ENCODE peak calls at places on chromosome 20, in six cellular contexts. S, L, K, O, A and Q are unnamed samples.

GRCh38 chr20:23190557-23190956 is 104.4 kb upstream of the CD93 start:
- DNase-seq in O (no peak), S (no peak), K (no peak), A (no peak), L (peak; percentile 26), Q (no peak)

GRCh38 chr20:37128803-37129202 is 33.0 kb upstream of the RBL1 start:
- DNase-seq in S (no peak), O (no peak), K (no peak), L (no peak), A (no peak), Q (no peak)

GRCh38 chr20:41408986-41409385 is 42.4 kb upstream of the EMILIN3 start:
- DNase-seq in A (no peak), S (peak; percentile 78), K (peak; percentile 52), L (no peak), O (peak; percentile 82), Q (no peak)

GRCh38 chr20:59576216-59576953 is 28.0 kb upstream of the PHACTR3 start:
- DNase-seq in S (peak; percentile 16), O (no peak), K (no peak), L (no peak), A (no peak), Q (no peak)

GRCh38 chr20:58428364-58428763 is 39.3 kb downstream of the VAPB start:
- DNase-seq in S (no peak), O (no peak), A (no peak), L (no peak), K (no peak), Q (no peak)

GRCh38 chr20:11972478-11972877 is 54.8 kb downstream of the BTBD3 start:
- DNase-seq in S (no peak), O (no peak), A (no peak), K (no peak), L (no peak), Q (no peak)

GRCh38 chr20:51365670-51366069 is 176.8 kb downstream of the NFATC2 start:
- DNase-seq in K (no peak), L (peak; percentile 97), S (no peak), A (no peak), O (no peak), Q (no peak)

GRCh38 chr20:19735446-19735845 is 22.6 kb upstream of the RIN2 start:
- DNase-seq in O (peak; percentile 87), L (peak; percentile 81), S (peak; percentile 45), A (peak; percentile 64), K (peak; percentile 80), Q (peak; percentile 58)

GRCh38 chr20:32534661-32535240 is 50.4 kb downstream of the NOL4L start:
- DNase-seq in K (no peak), A (no peak), L (no peak), O (no peak), S (no peak), Q (no peak)

GRCh38 chr20:62367483-62368302 is 581 bp upstream of the LAMA5 start:
- DNase-seq in A (no peak), O (peak; percentile 79), L (no peak), K (peak; percentile 67), S (peak; percentile 68), Q (no peak)

GRCh38 chr20:7291319-7291943 is 523.9 kb downstream of the BMP2 start:
- DNase-seq in A (no peak), O (no peak), L (no peak), K (no peak), S (no peak), Q (no peak)

GRCh38 chr20:47356526-47357295 is at the start of gene ZMYND8:
- DNase-seq in A (peak; percentile 97), L (peak; percentile 82), K (peak; percentile 86), O (peak; percentile 91), S (peak; percentile 87), Q (peak; percentile 83)
- H3K4me1 ChIP-seq in A (peaks cover 100% of the 10 kb centered on the region), L (peaks cover 95% of the 10 kb centered on the region), K (peaks cover 99% of the 10 kb centered on the region), O (peaks cover 93% of the 10 kb centered on the region), S (peaks cover 89% of the 10 kb centered on the region), Q (peaks cover 93% of the 10 kb centered on the region)

DNA sequence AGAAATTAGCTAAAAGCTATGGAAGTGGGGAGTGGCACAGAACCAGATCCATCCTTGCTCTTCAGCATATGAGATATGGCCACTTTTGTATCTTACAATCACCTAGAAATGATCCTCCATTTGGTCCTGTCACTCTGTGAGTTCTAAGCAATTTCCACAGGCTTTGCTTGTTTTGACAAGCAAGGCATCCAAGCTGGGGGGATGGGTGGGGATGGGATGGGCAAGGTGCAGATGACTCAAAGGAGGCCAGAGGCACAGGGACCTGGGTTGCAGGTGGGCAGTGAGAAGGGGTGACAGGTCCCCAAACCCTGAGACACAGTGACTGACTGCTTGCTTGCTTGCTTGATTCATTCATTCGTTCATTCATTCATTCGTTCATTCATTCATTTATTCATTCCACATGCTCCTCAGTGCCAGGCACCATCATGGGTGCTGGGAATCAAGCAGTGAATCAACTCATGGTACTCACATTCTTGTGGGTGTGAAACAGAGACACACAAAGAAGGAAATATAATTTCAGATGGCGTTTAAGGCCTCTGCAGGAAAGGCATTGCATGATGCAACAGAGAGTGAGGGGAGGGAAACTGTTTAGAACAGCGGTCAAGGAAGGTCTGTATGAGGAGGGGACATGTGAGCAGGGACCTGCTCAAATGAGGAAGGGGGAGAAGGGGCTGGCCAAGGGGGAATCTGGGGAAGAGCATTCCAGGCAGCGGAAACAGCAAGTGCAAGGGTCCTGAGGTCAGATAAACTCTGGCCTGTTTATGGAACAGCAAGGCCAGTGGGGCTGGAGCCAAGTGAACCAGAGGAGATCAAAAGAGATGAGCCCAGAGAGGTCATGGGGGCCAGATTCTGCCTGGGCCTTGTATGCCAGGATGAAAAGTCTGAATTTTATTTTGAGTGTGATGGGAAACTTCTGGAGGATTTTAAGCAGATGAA is 3.4 kb downstream of the KCNB1 start:
- DNase-seq in A (no peak), S (no peak), O (no peak), K (no peak), L (no peak), Q (no peak)
- H3K27ac ChIP-seq in A (no peak overlapping the region), S (no peak overlapping the region), O (no peak overlapping the region), K (no peak overlapping the region), L (no peak overlapping the region), Q (no peak overlapping the region)

GRCh38 chr20:63539092-63539430 is 1.9 kb upstream of the PTK6 start:
- DNase-seq in O (no peak), S (no peak), L (no peak), K (no peak), A (no peak), Q (no peak)

GRCh38 chr20:63536241-63536977 is 767 bp downstream of the PTK6 start:
- DNase-seq in A (no peak), S (peak; percentile 92), K (peak; percentile 33), O (no peak), L (no peak), Q (peak; percentile 60)

GRCh38 chr20:63538204-63539091 is 1.3 kb upstream of the PTK6 start:
- DNase-seq in A (no peak), L (no peak), O (no peak), K (peak; percentile 53), S (no peak), Q (peak; percentile 94)

GRCh38 chr20:63536997-63537524 is at the start of gene PTK6:
- DNase-seq in K (peak; percentile 67), L (no peak), O (peak; percentile 78), S (no peak), A (no peak), Q (peak; percentile 57)

GRCh38 chr20:63537525-63538203 is 488 bp upstream of the PTK6 start:
- DNase-seq in K (peak; percentile 87), S (peak; percentile 97), L (peak; percentile 61), O (peak; percentile 91), A (peak; percentile 90), Q (peak; percentile 95)
- H3K4me1 ChIP-seq in K (peaks cover 26% of the 10 kb centered on the region), S (peaks cover 32% of the 10 kb centered on the region), L (peaks cover 8% of the 10 kb centered on the region), O (no peaks in the 10 kb centered on the region), A (peaks cover 17% of the 10 kb centered on the region), Q (peaks cover 4% of the 10 kb centered on the region)

GRCh38 chr20:44219287-44219686 is 8.7 kb upstream of the OSER1 start:
- DNase-seq in A (no peak), K (no peak), O (no peak), S (no peak), L (no peak), Q (no peak)
- H3K27ac ChIP-seq in A (no peak overlapping the region), K (peak overlapping the region; percentile 70), O (no peak overlapping the region), S (no peak overlapping the region), L (no peak overlapping the region), Q (no peak overlapping the region)

DNA sequence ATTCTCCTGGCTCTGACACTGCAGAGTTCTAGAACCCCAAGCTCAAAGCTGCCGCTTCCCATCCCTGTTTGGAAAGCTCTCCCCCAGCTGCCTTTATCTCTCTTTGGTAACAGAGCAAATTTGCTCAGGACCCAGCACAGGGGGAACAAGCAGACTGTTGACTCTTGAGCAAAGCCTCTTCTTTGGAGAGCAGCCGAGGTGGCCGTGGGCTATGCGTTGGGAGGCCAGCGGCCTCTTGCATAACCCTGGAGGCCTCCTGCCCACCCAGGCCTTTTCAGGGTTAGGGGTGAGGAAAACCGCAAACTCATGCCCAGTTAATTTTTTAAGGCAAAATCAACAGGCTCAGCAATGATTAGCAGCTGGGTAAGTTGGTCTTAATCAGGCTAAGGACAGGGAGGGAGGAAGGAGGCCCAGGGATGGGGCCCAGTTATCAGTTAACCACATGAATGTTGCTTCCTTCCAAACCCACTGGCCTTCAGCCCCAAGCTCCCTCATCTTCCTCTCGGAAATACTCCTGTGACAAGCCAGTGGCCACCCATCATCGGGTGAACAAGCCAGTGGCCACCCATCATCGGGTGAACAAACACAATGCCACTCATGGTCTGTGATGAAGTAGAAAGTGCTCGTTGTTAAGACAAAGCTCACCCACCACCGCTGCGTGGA is 39.2 kb downstream of the HNF4A start:
- DNase-seq in A (no peak), K (no peak), O (no peak), L (no peak), S (no peak), Q (no peak)
- H3K4me1 ChIP-seq in A (no peaks in the 10 kb centered on the region), K (no peaks in the 10 kb centered on the region), O (no peaks in the 10 kb centered on the region), L (no peaks in the 10 kb centered on the region), S (no peaks in the 10 kb centered on the region), Q (peaks cover 5% of the 10 kb centered on the region)

GRCh38 chr20:56430471-56430870 is 18.4 kb downstream of the CASS4 start:
- DNase-seq in L (no peak), A (no peak), K (no peak), O (no peak), S (no peak), Q (no peak)
- H3K27ac ChIP-seq in L (peak overlapping the region; percentile 78), A (no peak overlapping the region), K (no peak overlapping the region), O (no peak overlapping the region), S (no peak overlapping the region), Q (no peak overlapping the region)